ENCODE peak calls at places on chromosomes 3 and 15, in eight cellular contexts. K is uterus; C is left kidney; N is cardiac fibroblast; P is CMK; H is CD8-positive, alpha-beta memory T cell; V is SHP77; Z is M059J. U is an unnamed sample.

GRCh38 chr15:49688135-49688790 is 67.4 kb downstream of the DTWD1 start:
- DNase-seq in K (no peak), C (no peak), N (no peak), P (no peak), H (no peak), V (no peak), Z (no peak), U (no peak)

GRCh38 chr3:117660941-117661635 is 951.5 kb downstream of the TUSC7 start:
- DNase-seq in K (no peak), C (no peak), N (peak), P (no peak), H (no peak), V (no peak), Z (no peak), U (no peak)

GRCh38 chr15:39285066-39285465 is 295.8 kb upstream of the THBS1 start:
- DNase-seq in K (no peak), C (no peak), N (no peak), P (no peak), H (no peak), V (no peak), Z (no peak), U (no peak)

GRCh38 chr3:59085976-59086375 is 36.2 kb upstream of the CFAP20DC start:
- DNase-seq in K (no peak), C (no peak), N (no peak), P (no peak), H (no peak), V (no peak), Z (no peak), U (no peak)

GRCh38 chr3:165193392-165194268 is 2.6 kb downstream of the SLITRK3 start:
- DNase-seq in K (no peak), C (peak), N (no peak), P (no peak), H (no peak), V (no peak), Z (no peak), U (no peak)

GRCh38 chr3:45414823-45415222 is 26.4 kb downstream of the LARS2 start:
- DNase-seq in K (no peak), C (no peak), N (no peak), P (peak), H (no peak), V (no peak), Z (no peak), U (no peak)

GRCh38 chr3:129553171-129553570 is 10.2 kb downstream of the H1-8 start:
- DNase-seq in K (no peak), C (no peak), N (no peak), P (no peak), H (no peak), V (no peak), Z (no peak), U (no peak)

GRCh38 chr3:59920801-59921200 is 871.0 kb upstream of the CFAP20DC start:
- DNase-seq in K (no peak), C (no peak), N (no peak), P (no peak), H (no peak), V (no peak), Z (no peak), U (no peak)

GRCh38 chr15:64807751-64808222 is 17.7 kb downstream of the PIF1 start:
- DNase-seq in K (no peak), C (peak), N (no peak), P (no peak), H (no peak), V (no peak), Z (no peak), U (no peak)

GRCh38 chr15:89822951-89823701 is 8.5 kb upstream of the ANPEP start:
- DNase-seq in K (no peak), C (no peak), N (peak), P (no peak), H (no peak), V (no peak), Z (peak), U (no peak)

GRCh38 chr15:76178321-76178720 is 118.5 kb downstream of the TMEM266 start:
- DNase-seq in K (no peak), C (peak), N (no peak), P (no peak), H (no peak), V (no peak), Z (no peak), U (no peak)

GRCh38 chr15:33907326-33907725 is 61.0 kb upstream of the CHRM5 start:
- DNase-seq in K (no peak), C (no peak), N (peak), P (no peak), H (no peak), V (no peak), Z (no peak), U (no peak)

GRCh38 chr3:106908181-106908938 is 468.9 kb upstream of the CCDC54 start:
- DNase-seq in K (no peak), C (no peak), N (no peak), P (no peak), H (no peak), V (no peak), Z (no peak), U (no peak)

GRCh38 chr3:46861996-46862688 is 1.1 kb downstream of the MYL3 start:
- DNase-seq in K (peak), C (no peak), N (no peak), P (no peak), H (no peak), V (no peak), Z (no peak), U (no peak)

GRCh38 chr3:18740631-18741583 is 315.8 kb upstream of the SATB1 start:
- DNase-seq in K (no peak), C (no peak), N (no peak), P (peak), H (peak), V (no peak), Z (no peak), U (no peak)

GRCh38 chr3:188339410-188340295 is 185.7 kb downstream of the LPP start:
- DNase-seq in K (no peak), C (no peak), N (no peak), P (no peak), H (no peak), V (no peak), Z (no peak), U (no peak)

GRCh38 chr15:31571676-31572075 is 245.0 kb downstream of the KLF13 start:
- DNase-seq in K (no peak), C (peak), N (peak), P (no peak), H (no peak), V (no peak), Z (peak), U (no peak)

GRCh38 chr3:127680790-127681189 is 8.0 kb downstream of the ABTB1 start:
- DNase-seq in K (peak), C (no peak), N (no peak), P (no peak), H (no peak), V (no peak), Z (no peak), U (peak)

GRCh38 chr3:99570061-99570460 is 68.3 kb upstream of the COL8A1 start:
- DNase-seq in K (no peak), C (no peak), N (no peak), P (no peak), H (no peak), V (no peak), Z (no peak), U (no peak)

GRCh38 chr15:89157918-89158564 is 63.3 kb downstream of the RLBP1 start:
- DNase-seq in K (no peak), C (no peak), N (no peak), P (no peak), H (no peak), V (no peak), Z (no peak), U (no peak)

GRCh38 chr3:129001817-129002572 is 891 bp downstream of the EFCC1 start:
- DNase-seq in K (no peak), C (peak), N (no peak), P (no peak), H (no peak), V (no peak), Z (peak), U (no peak)

GRCh38 chr3:120894285-120894684 is 13.7 kb upstream of the STXBP5L start:
- DNase-seq in K (no peak), C (peak), N (peak), P (no peak), H (no peak), V (no peak), Z (peak), U (no peak)

GRCh38 chr15:78564743-78565096 is 600 bp upstream of the CHRNA5 start:
- DNase-seq in K (no peak), C (no peak), N (no peak), P (no peak), H (no peak), V (peak), Z (no peak), U (no peak)

GRCh38 chr3:158419820-158420653 is 151.0 kb upstream of the MLF1 start:
- DNase-seq in K (no peak), C (no peak), N (no peak), P (no peak), H (no peak), V (no peak), Z (no peak), U (no peak)

GRCh38 chr15:74552761-74553441 is 11.9 kb downstream of the ARID3B start:
- DNase-seq in K (no peak), C (no peak), N (no peak), P (no peak), H (no peak), V (no peak), Z (no peak), U (no peak)

GRCh38 chr3:65173841-65174240 is 486.0 kb upstream of the ADAMTS9 start:
- DNase-seq in K (no peak), C (no peak), N (peak), P (no peak), H (no peak), V (no peak), Z (no peak), U (no peak)

GRCh38 chr3:45119824-45120614 is 26.2 kb downstream of the CDCP1 start:
- DNase-seq in K (no peak), C (no peak), N (peak), P (no peak), H (no peak), V (peak), Z (peak), U (no peak)

GRCh38 chr3:124695369-124695768 is 34.9 kb upstream of the UMPS start:
- DNase-seq in K (no peak), C (no peak), N (no peak), P (no peak), H (no peak), V (no peak), Z (no peak), U (no peak)

GRCh38 chr3:110881069-110881468 is 190.5 kb upstream of the NECTIN3 start:
- DNase-seq in K (no peak), C (no peak), N (peak), P (no peak), H (no peak), V (peak), Z (peak), U (peak)

GRCh38 chr3:24538891-24539290 is 44.2 kb upstream of the THRB start:
- DNase-seq in K (no peak), C (peak), N (no peak), P (no peak), H (no peak), V (no peak), Z (no peak), U (peak)